ENCODE peak calls at places on chromosome 11, in nine cellular contexts. U is lower leg skin, Z is right lobe of liver, O is IMR-90, R is ovary, X is prostate gland, M is tibial nerve, E is K562, L is A549. Q is an unnamed sample.
A peak's percentile ranks its signal among the peaks of the same experiment; 100 is the strongest.

GRCh38 chr11:75891947-75892739 is 77.1 kb downstream of the UVRAG start:
- DNase-seq in U (no peak), Z (no peak), O (no peak), R (no peak), X (no peak), M (no peak), E (no peak), L (no peak), Q (no peak)

GRCh38 chr11:100105605-100106358 is 581.3 kb upstream of the ARHGAP42 start:
- DNase-seq in U (no peak), Z (no peak), O (no peak), R (no peak), X (no peak), M (no peak), E (no peak), L (no peak), Q (no peak)

GRCh38 chr11:69294621-69295078 is 695 bp downstream of the MYEOV start:
- DNase-seq in U (no peak), Z (no peak), O (no peak), R (no peak), X (no peak), M (no peak), E (no peak), L (no peak), Q (no peak)

GRCh38 chr11:3626250-3626960 is 15.4 kb downstream of the ART5 start:
- DNase-seq in U (peak; percentile 89), Z (no peak), O (no peak), R (no peak), X (no peak), M (peak; percentile 44), E (no peak), L (no peak), Q (no peak)

GRCh38 chr11:96211433-96211832 is 131.6 kb downstream of the MAML2 start:
- DNase-seq in U (no peak), Z (no peak), O (no peak), R (no peak), X (no peak), M (no peak), E (no peak), L (no peak), Q (no peak)

GRCh38 chr11:68680541-68681231 is 3.7 kb upstream of the GAL start:
- DNase-seq in U (peak; percentile 66), Z (no peak), O (no peak), R (no peak), X (no peak), M (no peak), E (no peak), L (no peak), Q (no peak)

GRCh38 chr11:62337682-62338181 is 484 bp downstream of the ASRGL1 start:
- DNase-seq in U (no peak), Z (peak; percentile 49), O (no peak), R (peak; percentile 26), X (peak; percentile 28), M (no peak), E (peak; percentile 37), L (peak; percentile 27), Q (peak; percentile 19)

GRCh38 chr11:123773959-123774358 is 19.6 kb upstream of the OR6X1 start:
- DNase-seq in U (no peak), Z (no peak), O (no peak), R (no peak), X (no peak), M (no peak), E (no peak), L (no peak), Q (no peak)

DNA sequence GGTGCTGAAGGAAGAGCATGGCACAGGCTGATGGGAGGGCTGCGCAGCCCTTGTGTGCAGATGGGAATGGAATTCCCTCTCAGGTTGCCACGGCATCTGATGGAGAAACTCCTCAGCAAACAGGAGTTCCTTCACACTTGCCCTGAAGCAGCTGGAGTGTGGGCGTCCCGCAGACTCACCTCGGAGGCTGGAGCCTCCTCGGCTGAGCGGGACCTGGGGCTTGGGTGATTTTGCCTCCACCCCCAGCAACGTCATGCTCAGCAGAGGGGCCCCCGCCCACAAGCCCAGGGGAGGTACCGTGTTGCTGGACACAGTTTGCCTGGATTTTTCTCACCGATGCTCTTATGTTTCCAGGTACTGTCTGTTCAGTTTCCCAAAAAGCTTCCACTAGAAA is 63.4 kb downstream of the MYO7A start:
- DNase-seq in U (no peak), Z (no peak), O (peak; percentile 2), R (no peak), X (no peak), M (no peak), E (peak; percentile 68), L (peak; percentile 83), Q (no peak)
- TF ChIP-seq POLR2A in U (no peak), Z (no peak), O (no peak), R (no peak), X (no peak), M (no peak), E (no peak), L (no peak), Q (no peak)

GRCh38 chr11:120336641-120337132 is 474 bp downstream of the ARHGEF12 start:
- DNase-seq in U (peak; percentile 93), Z (peak; percentile 61), O (peak; percentile 20), R (no peak), X (peak; percentile 41), M (no peak), E (peak; percentile 70), L (peak; percentile 31), Q (peak; percentile 19)

GRCh38 chr11:120337896-120338840 is 2.0 kb downstream of the ARHGEF12 start:
- DNase-seq in U (no peak), Z (no peak), O (peak; percentile 59), R (no peak), X (no peak), M (no peak), E (no peak), L (no peak), Q (no peak)

GRCh38 chr11:120337133-120337895 is 1.1 kb downstream of the ARHGEF12 start:
- DNase-seq in U (peak; percentile 90), Z (peak; percentile 82), O (no peak), R (peak; percentile 63), X (no peak), M (no peak), E (no peak), L (no peak), Q (no peak)

GRCh38 chr11:120340529-120340928 is 4.3 kb downstream of the ARHGEF12 start:
- DNase-seq in U (no peak), Z (no peak), O (peak; percentile 49), R (no peak), X (no peak), M (no peak), E (no peak), L (no peak), Q (no peak)

DNA sequence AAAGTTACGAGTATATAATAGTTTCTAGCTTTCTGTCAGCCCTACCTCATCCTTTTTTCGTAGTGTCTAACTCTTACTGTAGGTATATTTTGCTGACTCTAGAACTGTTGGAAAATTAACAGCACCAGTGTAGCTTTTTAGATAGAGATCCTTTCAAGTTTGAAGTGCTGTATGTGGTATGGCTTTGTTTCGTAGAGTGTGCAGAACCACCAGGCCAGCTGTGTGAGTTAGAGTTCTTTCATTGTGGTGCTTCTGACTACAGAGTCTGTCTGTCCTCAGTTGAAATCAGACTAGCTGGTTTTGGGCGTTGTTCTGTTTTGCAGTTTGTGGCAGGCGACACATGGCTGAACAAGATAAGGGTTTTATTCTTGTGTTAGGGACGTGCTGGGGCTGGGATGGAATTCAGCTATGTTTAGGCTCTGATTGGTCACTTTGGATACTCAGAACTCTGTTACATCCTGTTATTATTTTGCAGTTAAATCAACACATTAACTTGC is 3.2 kb downstream of the ARHGEF12 start:
- DNase-seq in U (no peak), Z (no peak), O (peak; percentile 43), R (no peak), X (peak; percentile 35), M (no peak), E (peak; percentile 90), L (no peak), Q (no peak)
- TF ChIP-seq POLR2A in U (no peak), Z (peak; percentile 48), O (no peak), R (no peak), X (peak; percentile 11), M (peak; percentile 54), E (peak; percentile 71), L (no peak), Q (no peak)

DNA sequence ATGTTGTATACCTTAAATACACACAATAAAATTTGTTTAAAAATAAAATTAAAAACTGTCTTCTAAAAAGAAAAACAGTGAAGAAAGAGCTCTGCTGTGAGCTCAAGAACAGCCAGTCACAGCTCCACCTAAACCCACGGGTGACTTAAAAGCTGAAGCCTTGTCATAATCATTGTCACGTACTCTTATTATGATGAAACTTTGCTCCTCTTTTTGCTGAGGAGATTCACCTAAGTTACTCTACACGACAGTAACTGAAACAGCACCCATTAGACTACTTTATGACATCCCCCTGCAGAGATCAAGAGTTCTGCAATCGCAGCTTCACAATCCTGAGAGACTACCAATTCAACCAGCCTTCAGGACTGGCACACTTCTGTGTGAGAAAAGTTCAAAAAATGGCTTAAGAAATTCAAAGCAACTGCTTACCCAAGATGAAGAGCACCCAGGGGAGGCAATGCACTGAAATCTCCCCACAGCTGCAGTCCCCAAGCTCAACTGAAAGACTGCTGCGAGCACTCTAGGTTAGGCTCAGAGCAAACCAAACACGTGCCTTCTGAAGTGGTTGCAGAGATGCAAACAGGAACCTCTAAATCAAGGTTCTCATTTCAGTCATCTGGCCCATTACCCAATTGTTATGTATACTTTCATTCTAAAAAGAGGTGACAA is at the start of gene JAML:
- DNase-seq in U (no peak), Z (no peak), O (no peak), R (no peak), X (no peak), M (no peak), E (no peak), L (no peak), Q (no peak)
- TF ChIP-seq POLR2A in U (no peak), Z (peak; percentile 44), O (no peak), R (no peak), X (no peak), M (no peak), E (no peak), L (no peak), Q (no peak)

GRCh38 chr11:8688414-8689362 is 6.1 kb downstream of the RPL27A start:
- DNase-seq in U (peak; percentile 98), Z (peak; percentile 97), O (peak; percentile 96), R (peak; percentile 95), X (peak; percentile 90), M (peak; percentile 88), E (peak; percentile 93), L (peak; percentile 96), Q (peak; percentile 95)

GRCh38 chr11:8692417-8692816 is 9.8 kb downstream of the RPL27A start:
- DNase-seq in U (no peak), Z (no peak), O (no peak), R (no peak), X (no peak), M (no peak), E (no peak), L (no peak), Q (no peak)

GRCh38 chr11:8689726-8690255 is 7.2 kb downstream of the RPL27A start:
- DNase-seq in U (peak; percentile 50), Z (no peak), O (peak; percentile 38), R (no peak), X (no peak), M (no peak), E (no peak), L (no peak), Q (no peak)

GRCh38 chr11:8691601-8692000 is 9.0 kb downstream of the RPL27A start:
- DNase-seq in U (peak; percentile 18), Z (no peak), O (no peak), R (no peak), X (no peak), M (no peak), E (no peak), L (no peak), Q (no peak)

DNA sequence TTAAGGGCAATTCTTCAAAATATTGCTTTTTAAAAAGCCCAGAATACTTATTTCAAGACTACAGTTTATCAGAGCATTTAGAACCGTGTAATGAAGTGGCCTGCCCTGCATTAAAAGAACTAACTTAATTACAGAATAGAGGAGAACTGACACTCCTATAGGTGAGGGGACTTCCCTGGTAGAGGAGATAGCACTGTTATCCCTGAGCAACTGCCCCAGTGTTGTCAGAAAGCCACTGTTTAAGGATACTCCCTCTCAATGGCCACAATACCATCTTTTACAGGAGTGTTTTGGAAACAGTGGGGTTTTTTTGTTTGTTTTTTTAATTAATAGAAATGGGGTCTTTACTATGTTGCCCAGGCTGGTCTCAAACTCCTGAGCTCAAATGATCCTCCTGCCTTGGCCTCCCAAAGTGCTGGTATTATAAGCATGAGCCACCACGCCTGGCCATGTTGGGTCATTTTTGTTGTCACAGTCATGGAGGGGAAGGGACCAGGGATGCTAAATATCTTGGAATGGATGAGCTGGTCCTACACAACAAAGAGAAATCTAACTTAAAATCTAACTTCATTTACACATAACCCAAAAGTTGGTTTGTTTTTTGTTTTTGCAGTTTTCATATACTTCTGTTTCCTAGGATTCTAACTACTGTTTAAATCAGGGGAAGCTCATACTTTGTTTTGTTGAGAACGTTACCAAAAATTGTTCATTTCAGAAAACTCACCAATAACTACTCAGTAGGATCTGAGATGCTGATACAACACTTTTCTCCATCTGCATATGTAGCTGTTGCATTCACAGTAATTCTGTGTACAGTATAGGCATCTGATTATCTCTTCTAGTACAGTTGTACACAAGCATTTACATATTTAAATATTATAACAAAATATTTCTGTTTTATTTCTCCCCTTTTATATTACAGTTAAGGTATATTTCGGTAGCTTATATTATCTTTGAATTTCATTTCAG is 8.1 kb downstream of the RPL27A start:
- DNase-seq in U (peak; percentile 58), Z (no peak), O (no peak), R (no peak), X (no peak), M (no peak), E (no peak), L (no peak), Q (no peak)
- TF ChIP-seq POLR2A in U (no peak), Z (no peak), O (no peak), R (no peak), X (no peak), M (no peak), E (peak; percentile 24), L (no peak), Q (no peak)

Q was measured in H54.